ENCODE peak calls at places on chromosomes 4 and X, in nine cellular contexts. One of them, this sample, is unnamed.

GRCh38 chr4:145804134-145804533 is 124.2 kb downstream of the C4orf51 start:
- DNase-seq in WERI-Rb-1: no peak
- DNase-seq in effector CD8-positive, alpha-beta T cell: no peak
- DNase-seq in effector memory CD8-positive, alpha-beta T cell: no peak
- DNase-seq in left ventricle myocardium inferior: no peak
- DNase-seq in stimulated activated CD8-positive, alpha-beta memory T cell treated with anti-CD3 and anti-CD28 coated beads, Interleukin-15, amount 100 ng/mL, for 4 hours: no peak
- DNase-seq in nephron progenitor cell: no peak
- DNase-seq in endodermal cell: no peak
- DNase-seq in IMR-90: peak; percentile 95
- DNase-seq in this sample: no peak

GRCh38 chr4:186724048-186724860 is 598 bp upstream of the FAT1 start:
- DNase-seq in WERI-Rb-1: no peak
- DNase-seq in effector CD8-positive, alpha-beta T cell: no peak
- DNase-seq in effector memory CD8-positive, alpha-beta T cell: no peak
- DNase-seq in left ventricle myocardium inferior: peak; percentile 56
- DNase-seq in stimulated activated CD8-positive, alpha-beta memory T cell treated with anti-CD3 and anti-CD28 coated beads, Interleukin-15, amount 100 ng/mL, for 4 hours: no peak
- DNase-seq in nephron progenitor cell: peak; percentile 62
- DNase-seq in endodermal cell: peak; percentile 88
- DNase-seq in IMR-90: peak; percentile 49
- DNase-seq in this sample: peak; percentile 43

GRCh38 chr4:184632842-184633241 is 16.4 kb downstream of the CASP3 start:
- DNase-seq in WERI-Rb-1: no peak
- DNase-seq in effector CD8-positive, alpha-beta T cell: no peak
- DNase-seq in effector memory CD8-positive, alpha-beta T cell: no peak
- DNase-seq in left ventricle myocardium inferior: no peak
- DNase-seq in stimulated activated CD8-positive, alpha-beta memory T cell treated with anti-CD3 and anti-CD28 coated beads, Interleukin-15, amount 100 ng/mL, for 4 hours: no peak
- DNase-seq in nephron progenitor cell: no peak
- DNase-seq in endodermal cell: no peak
- DNase-seq in IMR-90: no peak
- DNase-seq in this sample: no peak

GRCh38 chr4:97548186-97548585 is 595.1 kb downstream of the STPG2 start:
- DNase-seq in WERI-Rb-1: no peak
- DNase-seq in effector CD8-positive, alpha-beta T cell: no peak
- DNase-seq in effector memory CD8-positive, alpha-beta T cell: no peak
- DNase-seq in left ventricle myocardium inferior: no peak
- DNase-seq in stimulated activated CD8-positive, alpha-beta memory T cell treated with anti-CD3 and anti-CD28 coated beads, Interleukin-15, amount 100 ng/mL, for 4 hours: no peak
- DNase-seq in nephron progenitor cell: no peak
- DNase-seq in endodermal cell: no peak
- DNase-seq in IMR-90: no peak
- DNase-seq in this sample: no peak

GRCh38 chr4:2936773-2937145 is 26.4 kb downstream of the NOP14 start:
- DNase-seq in WERI-Rb-1: peak; percentile 82
- DNase-seq in effector CD8-positive, alpha-beta T cell: no peak
- DNase-seq in effector memory CD8-positive, alpha-beta T cell: peak; percentile 38
- DNase-seq in left ventricle myocardium inferior: peak; percentile 13
- DNase-seq in stimulated activated CD8-positive, alpha-beta memory T cell treated with anti-CD3 and anti-CD28 coated beads, Interleukin-15, amount 100 ng/mL, for 4 hours: no peak
- DNase-seq in nephron progenitor cell: no peak
- DNase-seq in endodermal cell: no peak
- DNase-seq in IMR-90: peak; percentile 58
- DNase-seq in this sample: no peak

GRCh38 chrX:153689654-153690465 is 2.1 kb downstream of the SLC6A8 start:
- DNase-seq in WERI-Rb-1: peak; percentile 69
- DNase-seq in effector CD8-positive, alpha-beta T cell: no peak
- DNase-seq in effector memory CD8-positive, alpha-beta T cell: no peak
- DNase-seq in left ventricle myocardium inferior: no peak
- DNase-seq in stimulated activated CD8-positive, alpha-beta memory T cell treated with anti-CD3 and anti-CD28 coated beads, Interleukin-15, amount 100 ng/mL, for 4 hours: no peak
- DNase-seq in nephron progenitor cell: no peak
- DNase-seq in endodermal cell: peak; percentile 79
- DNase-seq in IMR-90: peak; percentile 23
- DNase-seq in this sample: no peak

GRCh38 chrX:101419489-101419888 is 11.5 kb downstream of the HNRNPH2 start:
- DNase-seq in WERI-Rb-1: no peak
- DNase-seq in effector CD8-positive, alpha-beta T cell: no peak
- DNase-seq in effector memory CD8-positive, alpha-beta T cell: no peak
- DNase-seq in left ventricle myocardium inferior: no peak
- DNase-seq in stimulated activated CD8-positive, alpha-beta memory T cell treated with anti-CD3 and anti-CD28 coated beads, Interleukin-15, amount 100 ng/mL, for 4 hours: no peak
- DNase-seq in nephron progenitor cell: no peak
- DNase-seq in endodermal cell: no peak
- DNase-seq in IMR-90: no peak
- DNase-seq in this sample: no peak

GRCh38 chr4:7333024-7333780 is 101.5 kb downstream of the PSAPL1 start:
- DNase-seq in WERI-Rb-1: no peak
- DNase-seq in effector CD8-positive, alpha-beta T cell: no peak
- DNase-seq in effector memory CD8-positive, alpha-beta T cell: no peak
- DNase-seq in left ventricle myocardium inferior: peak; percentile 6
- DNase-seq in stimulated activated CD8-positive, alpha-beta memory T cell treated with anti-CD3 and anti-CD28 coated beads, Interleukin-15, amount 100 ng/mL, for 4 hours: no peak
- DNase-seq in nephron progenitor cell: no peak
- DNase-seq in endodermal cell: no peak
- DNase-seq in IMR-90: no peak
- DNase-seq in this sample: no peak

GRCh38 chr4:2243682-2244380 is 1.9 kb upstream of the HAUS3 start:
- DNase-seq in WERI-Rb-1: peak; percentile 63
- DNase-seq in effector CD8-positive, alpha-beta T cell: no peak
- DNase-seq in effector memory CD8-positive, alpha-beta T cell: no peak
- DNase-seq in left ventricle myocardium inferior: peak; percentile 50
- DNase-seq in stimulated activated CD8-positive, alpha-beta memory T cell treated with anti-CD3 and anti-CD28 coated beads, Interleukin-15, amount 100 ng/mL, for 4 hours: no peak
- DNase-seq in nephron progenitor cell: peak; percentile 61
- DNase-seq in endodermal cell: peak; percentile 53
- DNase-seq in IMR-90: peak; percentile 18
- DNase-seq in this sample: peak; percentile 49

GRCh38 chr4:77845400-77845799 is 17.2 kb upstream of the MRPL1 start:
- DNase-seq in WERI-Rb-1: no peak
- DNase-seq in effector CD8-positive, alpha-beta T cell: no peak
- DNase-seq in effector memory CD8-positive, alpha-beta T cell: no peak
- DNase-seq in left ventricle myocardium inferior: no peak
- DNase-seq in stimulated activated CD8-positive, alpha-beta memory T cell treated with anti-CD3 and anti-CD28 coated beads, Interleukin-15, amount 100 ng/mL, for 4 hours: no peak
- DNase-seq in nephron progenitor cell: no peak
- DNase-seq in endodermal cell: no peak
- DNase-seq in IMR-90: peak; percentile 13
- DNase-seq in this sample: no peak

GRCh38 chr4:116547632-116548031 is 537.7 kb downstream of the TRAM1L1 start:
- DNase-seq in WERI-Rb-1: no peak
- DNase-seq in effector CD8-positive, alpha-beta T cell: no peak
- DNase-seq in effector memory CD8-positive, alpha-beta T cell: no peak
- DNase-seq in left ventricle myocardium inferior: no peak
- DNase-seq in stimulated activated CD8-positive, alpha-beta memory T cell treated with anti-CD3 and anti-CD28 coated beads, Interleukin-15, amount 100 ng/mL, for 4 hours: no peak
- DNase-seq in nephron progenitor cell: no peak
- DNase-seq in endodermal cell: no peak
- DNase-seq in IMR-90: no peak
- DNase-seq in this sample: no peak

GRCh38 chr4:36349904-36350554 is 68.6 kb downstream of the DTHD1 start:
- DNase-seq in WERI-Rb-1: no peak
- DNase-seq in effector CD8-positive, alpha-beta T cell: no peak
- DNase-seq in effector memory CD8-positive, alpha-beta T cell: no peak
- DNase-seq in left ventricle myocardium inferior: no peak
- DNase-seq in stimulated activated CD8-positive, alpha-beta memory T cell treated with anti-CD3 and anti-CD28 coated beads, Interleukin-15, amount 100 ng/mL, for 4 hours: no peak
- DNase-seq in nephron progenitor cell: no peak
- DNase-seq in endodermal cell: no peak
- DNase-seq in IMR-90: no peak
- DNase-seq in this sample: no peak

GRCh38 chr4:40190880-40191815 is 5.7 kb upstream of the RHOH start:
- DNase-seq in WERI-Rb-1: no peak
- DNase-seq in effector CD8-positive, alpha-beta T cell: no peak
- DNase-seq in effector memory CD8-positive, alpha-beta T cell: no peak
- DNase-seq in left ventricle myocardium inferior: no peak
- DNase-seq in stimulated activated CD8-positive, alpha-beta memory T cell treated with anti-CD3 and anti-CD28 coated beads, Interleukin-15, amount 100 ng/mL, for 4 hours: no peak
- DNase-seq in nephron progenitor cell: no peak
- DNase-seq in endodermal cell: no peak
- DNase-seq in IMR-90: no peak
- DNase-seq in this sample: no peak

GRCh38 chr4:3460926-3461325 is 2.2 kb upstream of the DOK7 start:
- DNase-seq in WERI-Rb-1: no peak
- DNase-seq in effector CD8-positive, alpha-beta T cell: no peak
- DNase-seq in effector memory CD8-positive, alpha-beta T cell: no peak
- DNase-seq in left ventricle myocardium inferior: peak; percentile 13
- DNase-seq in stimulated activated CD8-positive, alpha-beta memory T cell treated with anti-CD3 and anti-CD28 coated beads, Interleukin-15, amount 100 ng/mL, for 4 hours: no peak
- DNase-seq in nephron progenitor cell: no peak
- DNase-seq in endodermal cell: no peak
- DNase-seq in IMR-90: no peak
- DNase-seq in this sample: no peak

GRCh38 chrX:68415289-68415688 is 18.0 kb downstream of the OPHN1 start:
- DNase-seq in WERI-Rb-1: no peak
- DNase-seq in effector CD8-positive, alpha-beta T cell: no peak
- DNase-seq in effector memory CD8-positive, alpha-beta T cell: no peak
- DNase-seq in left ventricle myocardium inferior: peak; percentile 46
- DNase-seq in stimulated activated CD8-positive, alpha-beta memory T cell treated with anti-CD3 and anti-CD28 coated beads, Interleukin-15, amount 100 ng/mL, for 4 hours: no peak
- DNase-seq in nephron progenitor cell: no peak
- DNase-seq in endodermal cell: no peak
- DNase-seq in IMR-90: peak; percentile 64
- DNase-seq in this sample: peak; percentile 82

GRCh38 chrX:150202641-150203248 is 160.4 kb upstream of the MAMLD1 start:
- DNase-seq in WERI-Rb-1: no peak
- DNase-seq in effector CD8-positive, alpha-beta T cell: no peak
- DNase-seq in effector memory CD8-positive, alpha-beta T cell: no peak
- DNase-seq in left ventricle myocardium inferior: no peak
- DNase-seq in stimulated activated CD8-positive, alpha-beta memory T cell treated with anti-CD3 and anti-CD28 coated beads, Interleukin-15, amount 100 ng/mL, for 4 hours: no peak
- DNase-seq in nephron progenitor cell: no peak
- DNase-seq in endodermal cell: no peak
- DNase-seq in IMR-90: peak; percentile 63
- DNase-seq in this sample: no peak

GRCh38 chr4:7822858-7823257 is 116.8 kb downstream of the AFAP1 start:
- DNase-seq in WERI-Rb-1: no peak
- DNase-seq in effector CD8-positive, alpha-beta T cell: no peak
- DNase-seq in effector memory CD8-positive, alpha-beta T cell: no peak
- DNase-seq in left ventricle myocardium inferior: no peak
- DNase-seq in stimulated activated CD8-positive, alpha-beta memory T cell treated with anti-CD3 and anti-CD28 coated beads, Interleukin-15, amount 100 ng/mL, for 4 hours: no peak
- DNase-seq in nephron progenitor cell: no peak
- DNase-seq in endodermal cell: no peak
- DNase-seq in IMR-90: no peak
- DNase-seq in this sample: no peak

GRCh38 chrX:63426519-63426918 is 75.4 kb upstream of the SPIN4 start:
- DNase-seq in WERI-Rb-1: no peak
- DNase-seq in effector CD8-positive, alpha-beta T cell: no peak
- DNase-seq in effector memory CD8-positive, alpha-beta T cell: no peak
- DNase-seq in left ventricle myocardium inferior: no peak
- DNase-seq in stimulated activated CD8-positive, alpha-beta memory T cell treated with anti-CD3 and anti-CD28 coated beads, Interleukin-15, amount 100 ng/mL, for 4 hours: no peak
- DNase-seq in nephron progenitor cell: no peak
- DNase-seq in endodermal cell: peak; percentile 63
- DNase-seq in IMR-90: no peak
- DNase-seq in this sample: no peak

GRCh38 chrX:131895002-131895401 is 128.1 kb upstream of the STK26 start:
- DNase-seq in WERI-Rb-1: no peak
- DNase-seq in effector CD8-positive, alpha-beta T cell: no peak
- DNase-seq in effector memory CD8-positive, alpha-beta T cell: no peak
- DNase-seq in left ventricle myocardium inferior: no peak
- DNase-seq in stimulated activated CD8-positive, alpha-beta memory T cell treated with anti-CD3 and anti-CD28 coated beads, Interleukin-15, amount 100 ng/mL, for 4 hours: no peak
- DNase-seq in nephron progenitor cell: no peak
- DNase-seq in endodermal cell: no peak
- DNase-seq in IMR-90: peak; percentile 6
- DNase-seq in this sample: peak; percentile 77

GRCh38 chr4:41405464-41405863 is 132.5 kb upstream of the LIMCH1 start:
- DNase-seq in WERI-Rb-1: no peak
- DNase-seq in effector CD8-positive, alpha-beta T cell: no peak
- DNase-seq in effector memory CD8-positive, alpha-beta T cell: no peak
- DNase-seq in left ventricle myocardium inferior: no peak
- DNase-seq in stimulated activated CD8-positive, alpha-beta memory T cell treated with anti-CD3 and anti-CD28 coated beads, Interleukin-15, amount 100 ng/mL, for 4 hours: no peak
- DNase-seq in nephron progenitor cell: no peak
- DNase-seq in endodermal cell: no peak
- DNase-seq in IMR-90: no peak
- DNase-seq in this sample: no peak

GRCh38 chr4:165410214-165410613 is 31.4 kb downstream of the CPE start:
- DNase-seq in WERI-Rb-1: no peak
- DNase-seq in effector CD8-positive, alpha-beta T cell: no peak
- DNase-seq in effector memory CD8-positive, alpha-beta T cell: no peak
- DNase-seq in left ventricle myocardium inferior: no peak
- DNase-seq in stimulated activated CD8-positive, alpha-beta memory T cell treated with anti-CD3 and anti-CD28 coated beads, Interleukin-15, amount 100 ng/mL, for 4 hours: no peak
- DNase-seq in nephron progenitor cell: no peak
- DNase-seq in endodermal cell: no peak
- DNase-seq in IMR-90: no peak
- DNase-seq in this sample: no peak

GRCh38 chr4:87525636-87526035 is 3.5 kb downstream of the SPARCL1 start:
- DNase-seq in WERI-Rb-1: no peak
- DNase-seq in effector CD8-positive, alpha-beta T cell: no peak
- DNase-seq in effector memory CD8-positive, alpha-beta T cell: no peak
- DNase-seq in left ventricle myocardium inferior: no peak
- DNase-seq in stimulated activated CD8-positive, alpha-beta memory T cell treated with anti-CD3 and anti-CD28 coated beads, Interleukin-15, amount 100 ng/mL, for 4 hours: no peak
- DNase-seq in nephron progenitor cell: no peak
- DNase-seq in endodermal cell: no peak
- DNase-seq in IMR-90: peak; percentile 25
- DNase-seq in this sample: no peak

GRCh38 chrX:150253946-150254615 is 109.0 kb upstream of the MAMLD1 start:
- DNase-seq in WERI-Rb-1: no peak
- DNase-seq in effector CD8-positive, alpha-beta T cell: no peak
- DNase-seq in effector memory CD8-positive, alpha-beta T cell: no peak
- DNase-seq in left ventricle myocardium inferior: no peak
- DNase-seq in stimulated activated CD8-positive, alpha-beta memory T cell treated with anti-CD3 and anti-CD28 coated beads, Interleukin-15, amount 100 ng/mL, for 4 hours: no peak
- DNase-seq in nephron progenitor cell: no peak
- DNase-seq in endodermal cell: peak; percentile 30
- DNase-seq in IMR-90: no peak
- DNase-seq in this sample: peak; percentile 40

GRCh38 chr4:26862381-26862915 is 1.8 kb downstream of the STIM2 start:
- DNase-seq in WERI-Rb-1: no peak
- DNase-seq in effector CD8-positive, alpha-beta T cell: no peak
- DNase-seq in effector memory CD8-positive, alpha-beta T cell: no peak
- DNase-seq in left ventricle myocardium inferior: no peak
- DNase-seq in stimulated activated CD8-positive, alpha-beta memory T cell treated with anti-CD3 and anti-CD28 coated beads, Interleukin-15, amount 100 ng/mL, for 4 hours: no peak
- DNase-seq in nephron progenitor cell: no peak
- DNase-seq in endodermal cell: no peak
- DNase-seq in IMR-90: no peak
- DNase-seq in this sample: no peak

GRCh38 chr4:153639556-153640475 is 44.3 kb upstream of the TLR2 start:
- DNase-seq in WERI-Rb-1: no peak
- DNase-seq in effector CD8-positive, alpha-beta T cell: no peak
- DNase-seq in effector memory CD8-positive, alpha-beta T cell: no peak
- DNase-seq in left ventricle myocardium inferior: no peak
- DNase-seq in stimulated activated CD8-positive, alpha-beta memory T cell treated with anti-CD3 and anti-CD28 coated beads, Interleukin-15, amount 100 ng/mL, for 4 hours: no peak
- DNase-seq in nephron progenitor cell: no peak
- DNase-seq in endodermal cell: no peak
- DNase-seq in IMR-90: no peak
- DNase-seq in this sample: no peak

GRCh38 chr4:6200011-6200921 is at the start of gene JAKMIP1:
- DNase-seq in WERI-Rb-1: peak; percentile 95
- DNase-seq in effector CD8-positive, alpha-beta T cell: peak; percentile 31
- DNase-seq in effector memory CD8-positive, alpha-beta T cell: peak; percentile 94
- DNase-seq in left ventricle myocardium inferior: peak; percentile 64
- DNase-seq in stimulated activated CD8-positive, alpha-beta memory T cell treated with anti-CD3 and anti-CD28 coated beads, Interleukin-15, amount 100 ng/mL, for 4 hours: peak; percentile 67
- DNase-seq in nephron progenitor cell: peak; percentile 98
- DNase-seq in endodermal cell: peak; percentile 97
- DNase-seq in IMR-90: peak; percentile 46
- DNase-seq in this sample: no peak

GRCh38 chrX:52422884-52423283 is 54.1 kb downstream of the XAGE2 start:
- DNase-seq in WERI-Rb-1: no peak
- DNase-seq in effector CD8-positive, alpha-beta T cell: no peak
- DNase-seq in effector memory CD8-positive, alpha-beta T cell: no peak
- DNase-seq in left ventricle myocardium inferior: no peak
- DNase-seq in stimulated activated CD8-positive, alpha-beta memory T cell treated with anti-CD3 and anti-CD28 coated beads, Interleukin-15, amount 100 ng/mL, for 4 hours: no peak
- DNase-seq in nephron progenitor cell: no peak
- DNase-seq in endodermal cell: no peak
- DNase-seq in IMR-90: peak; percentile 86
- DNase-seq in this sample: no peak